ENCODE peak calls at places on chromosome 15, in seven cellular contexts. H, U, B, F, L, X and Y are unnamed samples. For H3K4me1 and H3K36me3, the result is how much of the 10 kb centered on the place peaks cover.

GRCh38 chr15:78492841-78493240 is 14.5 kb upstream of the HYKK start:
- DNase-seq in L (no peak), U (no peak), B (peak), F (no peak), H (no peak), X (no peak), Y (no peak)

GRCh38 chr15:36658321-36658720 is 78.9 kb downstream of the CDIN1 start:
- DNase-seq in F (peak), X (no peak), L (no peak), U (no peak), H (no peak), B (peak), Y (no peak)

GRCh38 chr15:95292790-95293450 is 1037.6 kb upstream of the NR2F2 start:
- DNase-seq in B (no peak), X (no peak), U (no peak), H (peak), L (no peak), F (peak), Y (no peak)

GRCh38 chr15:67521770-67522568 is 1.0 kb downstream of the C15orf61 start:
- DNase-seq in X (no peak), F (peak), L (no peak), U (no peak), H (no peak), B (peak), Y (no peak)

GRCh38 chr15:97976129-97976528 is 15.6 kb downstream of the ARRDC4 start:
- DNase-seq in B (no peak), H (no peak), L (no peak), X (no peak), U (no peak), F (no peak), Y (no peak)

GRCh38 chr15:79192462-79193036 is 90.0 kb upstream of the ANKRD34C start:
- DNase-seq in H (peak), U (no peak), F (no peak), X (no peak), L (no peak), B (peak), Y (no peak)

GRCh38 chr15:96323250-96324162 is 7.0 kb upstream of the NR2F2 start:
- DNase-seq in F (no peak), H (no peak), U (no peak), X (no peak), L (peak), B (no peak), Y (no peak)

GRCh38 chr15:59199775-59200465 is 6.7 kb upstream of the LDHAL6B start:
- DNase-seq in H (no peak), X (no peak), U (no peak), F (peak), L (no peak), B (peak), Y (no peak)

GRCh38 chr15:77897896-77898406 is 179.6 kb downstream of the TBC1D2B start:
- DNase-seq in H (no peak), L (peak), B (no peak), U (no peak), F (no peak), X (no peak), Y (no peak)

GRCh38 chr15:98124576-98124975 is 164.1 kb downstream of the ARRDC4 start:
- DNase-seq in F (no peak), B (peak), U (no peak), X (no peak), L (no peak), H (no peak), Y (no peak)

GRCh38 chr15:56776839-56777238 is 43.5 kb upstream of the ZNF280D start:
- DNase-seq in B (no peak), F (no peak), X (no peak), U (no peak), L (no peak), H (no peak), Y (no peak)

GRCh38 chr15:62940755-62941361 is 101.7 kb upstream of the TPM1 start:
- DNase-seq in X (peak), U (peak), F (peak), L (no peak), B (peak), H (no peak), Y (no peak)

GRCh38 chr15:67564590-67565345 is 22.3 kb downstream of the MAP2K5 start:
- DNase-seq in L (no peak), U (no peak), X (no peak), B (no peak), F (no peak), H (no peak), Y (no peak)

GRCh38 chr15:96325579-96326331 is 4.7 kb upstream of the NR2F2 start:
- DNase-seq in X (no peak), H (no peak), F (peak), L (no peak), U (peak), B (peak), Y (peak)

GRCh38 chr15:77455696-77456293 is 35.1 kb downstream of the HMG20A start:
- DNase-seq in F (no peak), U (no peak), L (no peak), X (no peak), H (no peak), B (peak), Y (no peak)

GRCh38 chr15:68653795-68654194 is 75.0 kb downstream of the CORO2B start:
- DNase-seq in H (no peak), B (no peak), X (no peak), F (no peak), U (no peak), L (no peak), Y (peak)

GRCh38 chr15:39785139-39785538 is 2.5 kb upstream of the FSIP1 start:
- DNase-seq in L (no peak), F (no peak), H (no peak), U (peak), X (no peak), B (no peak), Y (no peak)

GRCh38 chr15:99137111-99137546 is 32.2 kb downstream of the SYNM start:
- DNase-seq in H (no peak), L (no peak), F (no peak), B (no peak), X (no peak), U (no peak), Y (peak)

GRCh38 chr15:67063689-67064606 is 1.5 kb upstream of the SMAD3 start:
- DNase-seq in F (no peak), B (no peak), X (peak), U (peak), L (peak), H (peak), Y (peak)

GRCh38 chr15:52042051-52042851 is 23.2 kb downstream of the MAPK6 start:
- DNase-seq in U (no peak), B (no peak), X (no peak), F (no peak), L (no peak), H (no peak), Y (no peak)

GRCh38 chr15:66646308-66646707 is 55.7 kb upstream of the SMAD6 start:
- DNase-seq in L (no peak), X (no peak), F (no peak), B (peak), U (no peak), H (no peak), Y (no peak)

GRCh38 chr15:66131200-66131599 is 122.3 kb downstream of the MEGF11 start:
- DNase-seq in F (no peak), X (no peak), U (no peak), B (no peak), H (peak), L (no peak), Y (no peak)

GRCh38 chr15:69982037-69982436 is 115.7 kb downstream of the TLE3 start:
- DNase-seq in H (no peak), U (no peak), X (no peak), F (no peak), B (no peak), L (no peak), Y (no peak)

GRCh38 chr15:80709542-80709941 is 14.4 kb downstream of the ABHD17C start:
- DNase-seq in X (no peak), H (no peak), B (no peak), U (no peak), F (peak), L (peak), Y (no peak)

GRCh38 chr15:80581976-80582375 is 113.1 kb upstream of the ABHD17C start:
- DNase-seq in X (no peak), L (no peak), U (no peak), H (no peak), B (peak), F (peak), Y (peak)

GRCh38 chr15:99155961-99156443 is 51.1 kb downstream of the SYNM start:
- DNase-seq in B (no peak), U (peak), H (no peak), F (peak), X (no peak), L (no peak), Y (peak)

GRCh38 chr15:93028632-93029612 is 60.1 kb downstream of the RGMA start:
- DNase-seq in X (peak), L (peak), F (peak), B (peak), H (no peak), U (no peak), Y (peak)
- H3K27ac ChIP-seq in X (peak), L (peak), F (peak), B (peak), H (peak), U (no peak), Y (peak)

GRCh38 chr15:101198820-101199219 is 53.0 kb downstream of the CHSY1 start:
- DNase-seq in X (no peak), F (no peak), H (no peak), U (no peak), L (no peak), B (peak), Y (peak)
- H3K4me1 ChIP-seq in X (under half), F (under half), H (under half), U (under half), L (half or more), B (half or more), Y (under half)

GRCh38 chr15:60483042-60483441 is 4.1 kb upstream of the ICE2 start:
- DNase-seq in F (no peak), X (no peak), H (no peak), U (no peak), B (no peak), L (no peak), Y (no peak)
- H3K36me3 ChIP-seq in F (under half), X (under half), H (under half), U (under half), B (under half), L (under half), Y (under half)

GRCh38 chr15:29678504-29679034 is 143.7 kb downstream of the TJP1 start:
- DNase-seq in X (no peak), F (no peak), L (no peak), B (no peak), H (no peak), U (no peak), Y (no peak)
- H3K27ac ChIP-seq in X (peak), F (no peak), L (no peak), B (no peak), H (no peak), U (no peak), Y (no peak)

GRCh38 chr15:43824302-43825246 is at the start of gene MFAP1:
- DNase-seq in X (peak), H (peak), U (peak), B (peak), F (peak), L (peak), Y (peak)

GRCh38 chr15:43821505-43821904 is 3.0 kb downstream of the MFAP1 start:
- DNase-seq in X (no peak), F (no peak), H (no peak), B (no peak), U (no peak), L (no peak), Y (no peak)

GRCh38 chr15:43828061-43828657 is 1.4 kb downstream of the WDR76 start:
- DNase-seq in H (no peak), U (no peak), F (no peak), X (no peak), B (peak), L (no peak), Y (no peak)

GRCh38 chr15:43826029-43826507 is 734 bp upstream of the WDR76 start:
- DNase-seq in B (no peak), X (no peak), H (no peak), L (no peak), U (no peak), F (no peak), Y (no peak)
- H3K4me1 ChIP-seq in B (under half), X (under half), H (under half), L (under half), U (under half), F (under half), Y (under half)

GRCh38 chr15:29003446-29004233 is 117.9 kb downstream of the APBA2 start:
- DNase-seq in U (no peak), F (peak), L (no peak), B (no peak), X (no peak), H (no peak), Y (no peak)
- H3K36me3 ChIP-seq in U (under half), F (under half), L (under half), B (under half), X (under half), H (under half), Y (under half)